ENCODE peak calls at places on chromosomes 6 and 20, in five cellular contexts. One of them, this sample, is unnamed. For H3K9me3, the result is how much of the 10 kb centered on the place peaks cover.

GRCh38 chr6:76592561-76592960 is 520.1 kb upstream of the IMPG1 start:
- DNase-seq in hepatocyte: no peak
- DNase-seq in right lobe of liver: no peak
- DNase-seq in MM.1S: no peak
- DNase-seq in Panc1: no peak
- DNase-seq in this sample: no peak

GRCh38 chr6:143060806-143061596 is at the start of gene AIG1:
- DNase-seq in hepatocyte: peak
- DNase-seq in right lobe of liver: no peak
- DNase-seq in MM.1S: no peak
- DNase-seq in Panc1: no peak
- DNase-seq in this sample: no peak

GRCh38 chr6:17358515-17358914 is 34.9 kb upstream of the CAP2 start:
- DNase-seq in hepatocyte: no peak
- DNase-seq in right lobe of liver: no peak
- DNase-seq in MM.1S: no peak
- DNase-seq in Panc1: no peak
- DNase-seq in this sample: no peak

GRCh38 chr6:28167068-28167467 is 25.4 kb downstream of the ZKSCAN8 start:
- DNase-seq in hepatocyte: no peak
- DNase-seq in right lobe of liver: no peak
- DNase-seq in MM.1S: no peak
- DNase-seq in Panc1: no peak
- DNase-seq in this sample: no peak

GRCh38 chr6:63351995-63352586 is 32.3 kb upstream of the LGSN start:
- DNase-seq in hepatocyte: peak
- DNase-seq in right lobe of liver: no peak
- DNase-seq in MM.1S: peak
- DNase-seq in Panc1: peak
- DNase-seq in this sample: no peak

GRCh38 chr20:44145131-44145770 is 41.7 kb downstream of the JPH2 start:
- DNase-seq in hepatocyte: no peak
- DNase-seq in right lobe of liver: no peak
- DNase-seq in MM.1S: no peak
- DNase-seq in Panc1: no peak
- DNase-seq in this sample: no peak

GRCh38 chr6:98627129-98627775 is 207.1 kb upstream of the POU3F2 start:
- DNase-seq in hepatocyte: no peak
- DNase-seq in right lobe of liver: no peak
- DNase-seq in MM.1S: no peak
- DNase-seq in Panc1: no peak
- DNase-seq in this sample: peak

GRCh38 chr6:3747100-3747737 is 4.3 kb downstream of the PXDC1 start:
- DNase-seq in hepatocyte: no peak
- DNase-seq in right lobe of liver: no peak
- DNase-seq in MM.1S: no peak
- DNase-seq in Panc1: no peak
- DNase-seq in this sample: no peak

GRCh38 chr6:161486326-161486725 is 212.5 kb upstream of the AGPAT4 start:
- DNase-seq in hepatocyte: peak
- DNase-seq in right lobe of liver: no peak
- DNase-seq in MM.1S: no peak
- DNase-seq in Panc1: no peak
- DNase-seq in this sample: no peak

GRCh38 chr6:136562211-136562610 is 12.0 kb upstream of the MAP7 start:
- DNase-seq in hepatocyte: no peak
- DNase-seq in right lobe of liver: no peak
- DNase-seq in MM.1S: peak
- DNase-seq in Panc1: no peak
- DNase-seq in this sample: no peak

GRCh38 chr6:167898673-167899311 is 72.1 kb downstream of the AFDN start:
- DNase-seq in hepatocyte: peak
- DNase-seq in right lobe of liver: no peak
- DNase-seq in MM.1S: peak
- DNase-seq in Panc1: no peak
- DNase-seq in this sample: no peak

GRCh38 chr20:2768632-2769015 is 31.8 kb downstream of the CPXM1 start:
- DNase-seq in hepatocyte: no peak
- DNase-seq in right lobe of liver: no peak
- DNase-seq in MM.1S: no peak
- DNase-seq in Panc1: no peak
- DNase-seq in this sample: no peak

GRCh38 chr20:47354710-47355488 is 1.6 kb downstream of the ZMYND8 start:
- DNase-seq in hepatocyte: no peak
- DNase-seq in right lobe of liver: no peak
- DNase-seq in MM.1S: no peak
- DNase-seq in Panc1: no peak
- DNase-seq in this sample: no peak

GRCh38 chr6:149881066-149881766 is 16.7 kb downstream of the RAET1E start:
- DNase-seq in hepatocyte: no peak
- DNase-seq in right lobe of liver: no peak
- DNase-seq in MM.1S: no peak
- DNase-seq in Panc1: no peak
- DNase-seq in this sample: no peak

GRCh38 chr6:119204744-119205143 is 126.3 kb upstream of the FAM184A start:
- DNase-seq in hepatocyte: no peak
- DNase-seq in right lobe of liver: no peak
- DNase-seq in MM.1S: no peak
- DNase-seq in Panc1: no peak
- DNase-seq in this sample: no peak

GRCh38 chr6:119207973-119208725 is 129.7 kb upstream of the FAM184A start:
- DNase-seq in hepatocyte: no peak
- DNase-seq in right lobe of liver: no peak
- DNase-seq in MM.1S: no peak
- DNase-seq in Panc1: no peak
- DNase-seq in this sample: no peak

GRCh38 chr6:119207327-119207726 is 128.9 kb upstream of the FAM184A start:
- DNase-seq in hepatocyte: no peak
- DNase-seq in right lobe of liver: no peak
- DNase-seq in MM.1S: no peak
- DNase-seq in Panc1: no peak
- DNase-seq in this sample: no peak

GRCh38 chr6:119209452-119210205 is 131.2 kb upstream of the FAM184A start:
- DNase-seq in hepatocyte: no peak
- DNase-seq in right lobe of liver: no peak
- DNase-seq in MM.1S: no peak
- DNase-seq in Panc1: no peak
- DNase-seq in this sample: no peak

DNA sequence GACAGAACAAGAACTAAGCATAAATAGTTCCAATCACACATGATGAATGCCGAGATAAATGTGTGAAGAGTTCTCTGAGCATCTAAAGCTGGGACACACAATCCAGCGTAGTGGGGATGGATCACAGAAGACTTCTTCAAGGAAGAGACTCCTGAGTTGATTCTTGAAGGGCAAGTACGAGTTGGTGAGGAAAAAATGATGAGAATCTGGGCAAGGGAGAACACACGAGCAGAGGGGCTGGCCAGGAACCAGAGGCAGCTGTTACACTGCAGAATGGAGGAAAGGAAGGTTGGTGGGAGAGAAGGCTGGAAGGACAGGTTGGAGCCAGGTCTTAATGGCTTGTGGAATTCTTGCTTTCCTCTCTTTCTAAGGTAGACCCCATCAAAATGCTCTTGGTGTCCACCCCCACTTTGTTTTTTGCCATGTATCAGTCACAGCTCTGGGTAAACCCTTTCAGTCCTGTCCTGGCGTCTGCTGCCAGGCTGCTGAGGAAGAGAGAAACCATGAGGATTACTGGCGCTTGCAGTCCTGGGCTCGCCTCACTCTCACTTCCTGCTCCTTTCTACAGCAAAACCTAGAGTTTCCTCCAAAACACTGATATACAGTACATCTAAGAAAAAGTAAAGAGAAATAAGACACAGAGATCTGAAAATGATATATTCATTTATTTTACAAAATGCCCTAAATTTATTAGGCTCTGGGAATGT is 127.6 kb upstream of the FAM184A start:
- DNase-seq in hepatocyte: no peak
- DNase-seq in right lobe of liver: no peak
- DNase-seq in MM.1S: peak
- DNase-seq in Panc1: no peak
- DNase-seq in this sample: no peak
- H3K27ac ChIP-seq in hepatocyte: no peak
- H3K27ac ChIP-seq in right lobe of liver: no peak
- H3K27ac ChIP-seq in MM.1S: no peak
- H3K27ac ChIP-seq in Panc1: no peak
- H3K27ac ChIP-seq in this sample: no peak

GRCh38 chr6:159522877-159523547 is 170.0 kb downstream of the SOD2 start:
- DNase-seq in hepatocyte: no peak
- DNase-seq in right lobe of liver: no peak
- DNase-seq in MM.1S: no peak
- DNase-seq in Panc1: no peak
- DNase-seq in this sample: no peak

GRCh38 chr6:159525445-159526031 is 167.5 kb downstream of the SOD2 start:
- DNase-seq in hepatocyte: no peak
- DNase-seq in right lobe of liver: no peak
- DNase-seq in MM.1S: no peak
- DNase-seq in Panc1: no peak
- DNase-seq in this sample: no peak

GRCh38 chr6:159520002-159520401 is 173.0 kb downstream of the SOD2 start:
- DNase-seq in hepatocyte: no peak
- DNase-seq in right lobe of liver: no peak
- DNase-seq in MM.1S: no peak
- DNase-seq in Panc1: no peak
- DNase-seq in this sample: no peak

GRCh38 chr6:159527351-159527750 is 165.7 kb downstream of the SOD2 start:
- DNase-seq in hepatocyte: no peak
- DNase-seq in right lobe of liver: no peak
- DNase-seq in MM.1S: no peak
- DNase-seq in Panc1: no peak
- DNase-seq in this sample: no peak

GRCh38 chr6:159521962-159522361 is 171.1 kb downstream of the SOD2 start:
- DNase-seq in hepatocyte: no peak
- DNase-seq in right lobe of liver: no peak
- DNase-seq in MM.1S: no peak
- DNase-seq in Panc1: no peak
- DNase-seq in this sample: no peak
- H3K9me3 ChIP-seq in hepatocyte: under half
- H3K9me3 ChIP-seq in right lobe of liver: under half
- H3K9me3 ChIP-seq in MM.1S: under half
- H3K9me3 ChIP-seq in Panc1: under half
- H3K9me3 ChIP-seq in this sample: under half

DNA sequence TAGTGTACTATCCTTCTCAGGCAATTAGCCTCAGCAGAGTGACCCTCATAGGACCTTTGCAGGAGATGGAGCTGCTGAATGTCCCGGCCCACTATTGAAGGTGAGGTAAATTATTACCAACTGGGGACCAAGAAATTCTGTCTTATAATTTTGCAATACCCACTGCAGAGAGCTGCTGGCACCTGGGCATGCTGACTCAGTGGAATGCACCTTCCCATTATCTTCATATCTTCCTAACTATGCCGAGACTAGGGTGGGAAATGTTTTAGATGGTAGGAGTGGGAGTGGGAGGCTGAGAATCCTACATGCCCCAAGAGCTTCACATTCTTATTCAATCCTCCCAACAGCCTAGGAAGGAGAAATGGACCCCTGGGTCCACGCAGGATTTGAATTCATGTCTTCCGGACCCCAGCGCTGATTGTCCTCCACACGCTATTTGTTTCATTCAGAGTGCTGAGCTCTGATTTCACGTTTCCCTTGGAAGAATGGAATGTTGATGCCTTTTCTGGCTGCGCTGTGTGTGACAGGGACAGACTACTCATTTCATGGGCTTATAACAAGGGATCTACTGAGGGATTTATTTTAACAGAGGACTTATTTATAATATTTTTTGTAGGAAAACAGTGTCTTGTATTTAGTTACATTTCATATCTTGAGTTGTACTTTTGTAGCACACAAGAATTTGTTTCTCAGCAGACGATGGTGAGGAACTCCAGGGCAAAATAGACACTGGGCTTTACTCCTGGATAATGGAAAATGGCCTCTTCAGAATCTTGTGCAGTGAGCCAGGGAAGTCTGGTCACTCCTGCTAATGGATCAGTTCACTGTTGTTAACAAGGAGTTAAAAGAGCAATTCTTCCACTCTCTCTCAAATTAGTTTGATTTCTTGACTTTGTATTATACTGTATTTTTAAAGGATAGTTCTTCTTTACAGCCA is 66.4 kb downstream of the FYN start:
- DNase-seq in hepatocyte: no peak
- DNase-seq in right lobe of liver: no peak
- DNase-seq in MM.1S: no peak
- DNase-seq in Panc1: no peak
- DNase-seq in this sample: no peak
- H3K27ac ChIP-seq in hepatocyte: no peak
- H3K27ac ChIP-seq in right lobe of liver: no peak
- H3K27ac ChIP-seq in MM.1S: no peak
- H3K27ac ChIP-seq in Panc1: no peak
- H3K27ac ChIP-seq in this sample: no peak

DNA sequence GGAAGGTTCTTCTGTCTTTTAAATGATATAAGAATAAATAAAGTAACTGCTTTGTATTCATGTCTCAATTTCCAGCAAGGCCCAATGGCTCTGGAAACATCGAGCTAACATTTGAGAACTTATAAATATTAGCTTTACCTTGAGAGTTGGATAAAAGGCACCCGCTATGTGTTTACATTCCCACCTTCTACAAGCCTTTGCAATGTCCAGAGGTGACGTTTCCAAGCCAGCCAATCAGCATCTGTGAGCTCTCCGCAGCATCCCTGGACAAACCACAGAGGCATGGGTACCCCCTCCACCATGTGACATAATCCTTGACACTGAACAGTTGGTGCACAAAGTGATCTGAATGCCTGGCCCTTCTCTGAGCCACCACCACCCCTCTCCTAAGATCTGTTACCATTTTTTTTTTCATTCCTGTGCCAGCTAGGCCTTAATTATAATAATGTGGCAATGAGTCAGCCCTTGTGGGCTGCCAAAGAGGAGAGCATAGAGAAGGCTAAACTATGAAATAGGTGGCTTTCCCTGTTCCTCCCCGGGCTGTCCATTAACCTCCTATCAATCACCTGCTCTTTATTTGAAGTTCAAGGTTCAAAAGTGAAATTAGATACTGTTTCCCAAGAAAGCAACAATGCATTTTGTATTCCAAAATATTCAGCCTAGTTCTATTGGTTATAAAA is 4.1 kb downstream of the CBLN4 start:
- DNase-seq in hepatocyte: no peak
- DNase-seq in right lobe of liver: peak
- DNase-seq in MM.1S: no peak
- DNase-seq in Panc1: no peak
- DNase-seq in this sample: no peak
- H3K9me3 ChIP-seq in hepatocyte: under half
- H3K9me3 ChIP-seq in right lobe of liver: under half
- H3K9me3 ChIP-seq in MM.1S: under half
- H3K9me3 ChIP-seq in Panc1: under half
- H3K9me3 ChIP-seq in this sample: under half

GRCh38 chr20:35618032-35618371 is 2.4 kb downstream of the SPAG4 start:
- DNase-seq in hepatocyte: no peak
- DNase-seq in right lobe of liver: no peak
- DNase-seq in MM.1S: no peak
- DNase-seq in Panc1: no peak
- DNase-seq in this sample: no peak
- H3K27ac ChIP-seq in hepatocyte: no peak
- H3K27ac ChIP-seq in right lobe of liver: peak
- H3K27ac ChIP-seq in MM.1S: no peak
- H3K27ac ChIP-seq in Panc1: peak
- H3K27ac ChIP-seq in this sample: no peak

This sample was measured in iPS DF 6.9.